ENCODE peak calls at places on chromosomes 5 and 9, in eight cellular contexts. H is AG04449; U is HEK293T; T is COLO829; B is ACHN; R is activated T-cell treated with anti-CD3 and anti-CD28 coated beads for 1 hour; Q is bronchial epithelial cell; J is activated effector memory CD4-positive, alpha-beta T cell treated with anti-CD3 and anti-CD28 coated beads, Interleukin-2, amount 50 U/mL, for 16 hours. K is an unnamed sample.
A peak's percentile ranks its signal among the peaks of the same experiment; 100 is the strongest.

GRCh38 chr9:6467006-6467625 is 54.1 kb downstream of the UHRF2 start:
- DNase-seq in H (no peak), U (no peak), T (no peak), B (no peak), R (no peak), Q (peak; percentile 55), J (no peak), K (no peak)

GRCh38 chr9:77911928-77912327 is 119.7 kb downstream of the GNAQ start:
- DNase-seq in H (no peak), U (no peak), T (no peak), B (no peak), R (no peak), Q (no peak), J (no peak), K (no peak)

GRCh38 chr5:131367219-131367860 is 103.5 kb downstream of the CDC42SE2 start:
- DNase-seq in H (no peak), U (no peak), T (no peak), B (no peak), R (no peak), Q (peak; percentile 62), J (no peak), K (no peak)

GRCh38 chr9:91433180-91433579 is 9.5 kb upstream of the NFIL3 start:
- DNase-seq in H (peak; percentile 91), U (no peak), T (peak; percentile 65), B (peak; percentile 82), R (no peak), Q (peak; percentile 98), J (no peak), K (peak; percentile 90)

GRCh38 chr9:13690595-13690994 is 411.1 kb upstream of the MPDZ start:
- DNase-seq in H (no peak), U (no peak), T (no peak), B (no peak), R (no peak), Q (peak; percentile 73), J (no peak), K (no peak)

GRCh38 chr5:92553326-92553725 is 1027.7 kb downstream of the NR2F1-AS1 start:
- DNase-seq in H (no peak), U (no peak), T (no peak), B (no peak), R (no peak), Q (no peak), J (no peak), K (no peak)

GRCh38 chr5:50968296-50969206 is 302.1 kb downstream of the PARP8 start:
- DNase-seq in H (no peak), U (no peak), T (no peak), B (no peak), R (no peak), Q (no peak), J (no peak), K (no peak)

GRCh38 chr9:126956929-126957686 is 42.5 kb downstream of the RALGPS1 start:
- DNase-seq in H (no peak), U (no peak), T (no peak), B (no peak), R (no peak), Q (peak; percentile 95), J (no peak), K (peak; percentile 34)

GRCh38 chr9:14245901-14246525 is 67.9 kb downstream of the NFIB start:
- DNase-seq in H (no peak), U (no peak), T (no peak), B (peak; percentile 59), R (no peak), Q (no peak), J (no peak), K (no peak)

GRCh38 chr9:22144226-22144625 is 135.1 kb upstream of the CDKN2B start:
- DNase-seq in H (no peak), U (no peak), T (no peak), B (no peak), R (no peak), Q (peak; percentile 74), J (no peak), K (no peak)

GRCh38 chr5:122022966-122023365 is 55.1 kb downstream of the LOX start:
- DNase-seq in H (no peak), U (no peak), T (no peak), B (no peak), R (no peak), Q (no peak), J (no peak), K (no peak)

GRCh38 chr5:83711982-83712601 is 8.6 kb downstream of the HAPLN1 start:
- DNase-seq in H (no peak), U (peak; percentile 30), T (no peak), B (peak; percentile 60), R (no peak), Q (peak; percentile 60), J (no peak), K (no peak)

GRCh38 chr5:96067902-96068614 is 106.4 kb upstream of the ELL2 start:
- DNase-seq in H (peak; percentile 84), U (no peak), T (peak; percentile 19), B (peak; percentile 84), R (no peak), Q (peak; percentile 97), J (no peak), K (peak; percentile 68)

GRCh38 chr9:136484153-136485048 is 1.6 kb upstream of the SEC16A start:
- DNase-seq in H (no peak), U (no peak), T (no peak), B (peak; percentile 40), R (no peak), Q (peak; percentile 79), J (peak; percentile 70), K (no peak)

GRCh38 chr5:61275841-61276240 is 56.2 kb upstream of the ZSWIM6 start:
- DNase-seq in H (no peak), U (no peak), T (no peak), B (peak; percentile 53), R (no peak), Q (peak; percentile 75), J (no peak), K (peak; percentile 36)

GRCh38 chr9:124795881-124796415 is 19.0 kb downstream of the OLFML2A start:
- DNase-seq in H (no peak), U (no peak), T (no peak), B (no peak), R (no peak), Q (no peak), J (no peak), K (no peak)

GRCh38 chr9:72205513-72205912 is 56.3 kb downstream of the GDA start:
- DNase-seq in H (no peak), U (no peak), T (no peak), B (no peak), R (no peak), Q (peak; percentile 29), J (no peak), K (no peak)

GRCh38 chr9:130008577-130008976 is 34.4 kb downstream of the FNBP1 start:
- DNase-seq in H (no peak), U (no peak), T (no peak), B (no peak), R (no peak), Q (no peak), J (peak; percentile 52), K (no peak)

GRCh38 chr5:2155556-2155955 is 272.8 kb upstream of the IRX4 start:
- DNase-seq in H (no peak), U (no peak), T (no peak), B (no peak), R (no peak), Q (no peak), J (no peak), K (no peak)

GRCh38 chr9:116055536-116055935 is 98.1 kb upstream of the PAPPA start:
- DNase-seq in H (no peak), U (no peak), T (no peak), B (no peak), R (no peak), Q (peak; percentile 26), J (no peak), K (no peak)

GRCh38 chr9:123138156-123138555 is 104.7 kb downstream of the GPR21 start:
- DNase-seq in H (no peak), U (no peak), T (no peak), B (no peak), R (no peak), Q (no peak), J (no peak), K (no peak)

GRCh38 chr5:79535477-79536192 is 21.7 kb upstream of the HOMER1 start:
- DNase-seq in H (no peak), U (no peak), T (no peak), B (no peak), R (no peak), Q (no peak), J (no peak), K (no peak)

GRCh38 chr5:122126177-122126701 is 3.1 kb upstream of the ZNF474 start:
- DNase-seq in H (no peak), U (no peak), T (no peak), B (no peak), R (no peak), Q (peak; percentile 29), J (no peak), K (peak; percentile 59)

GRCh38 chr5:57247765-57248164 is 73.9 kb downstream of the GPBP1 start:
- DNase-seq in H (no peak), U (no peak), T (no peak), B (no peak), R (no peak), Q (no peak), J (no peak), K (no peak)

GRCh38 chr9:87445646-87446045 is 52.0 kb upstream of the DAPK1 start:
- DNase-seq in H (no peak), U (peak; percentile 68), T (peak; percentile 23), B (no peak), R (no peak), Q (peak; percentile 8), J (no peak), K (no peak)

K was measured in AG04450.